ENCODE peak calls at places on chromosomes 7 and 10, in five cellular contexts. E is esophagus squamous epithelium; O is neural progenitor cell; J is CD4-positive, CD25-positive, alpha-beta regulatory T cell; I is stomach. T is an unnamed sample.

GRCh38 chr10:31919010-31919409 is 9.6 kb downstream of the ARHGAP12 start:
- DNase-seq in E (no peak), J (no peak), I (no peak), O (no peak), T (no peak)

GRCh38 chr7:107743567-107744344 is at the start of gene CBLL1:
- DNase-seq in I (peak), E (peak), J (peak), O (peak), T (peak)

GRCh38 chr7:155963771-155964195 is 151.5 kb upstream of the SHH start:
- DNase-seq in J (no peak), E (no peak), I (peak), O (no peak), T (no peak)

GRCh38 chr10:127715782-127716378 is 21.1 kb upstream of the FOXI2 start:
- DNase-seq in E (no peak), J (peak), O (peak), I (no peak), T (no peak)

GRCh38 chr10:53052765-53053164 is 280.2 kb upstream of the MBL2 start:
- DNase-seq in J (no peak), O (no peak), I (no peak), E (no peak), T (no peak)

GRCh38 chr10:60827791-60828488 is 49.7 kb downstream of the CDK1 start:
- DNase-seq in O (no peak), J (no peak), I (no peak), E (no peak), T (peak)

GRCh38 chr10:108629843-108630242 is 1293.5 kb downstream of the XPNPEP1 start:
- DNase-seq in O (no peak), J (no peak), E (no peak), I (no peak), T (no peak)

GRCh38 chr7:132083126-132084123 is 492.8 kb downstream of the PLXNA4 start:
- DNase-seq in J (no peak), I (no peak), O (no peak), E (no peak), T (no peak)

GRCh38 chr7:55502209-55502608 is 70.1 kb downstream of the VOPP1 start:
- DNase-seq in J (no peak), I (peak), O (peak), E (no peak), T (no peak)

GRCh38 chr7:64307254-64308018 is 6.3 kb upstream of the ZNF736 start:
- DNase-seq in O (no peak), I (peak), J (peak), E (peak), T (no peak)

GRCh38 chr7:13988011-13988410 is 1.5 kb downstream of the ETV1 start:
- DNase-seq in E (no peak), J (no peak), I (no peak), O (peak), T (no peak)

GRCh38 chr10:48517911-48518321 is 87.0 kb downstream of the ARHGAP22 start:
- DNase-seq in O (no peak), E (no peak), I (peak), J (no peak), T (no peak)

GRCh38 chr10:50286517-50286916 is 35.2 kb upstream of the ASAH2 start:
- DNase-seq in O (no peak), E (no peak), J (no peak), I (no peak), T (no peak)

GRCh38 chr7:138852469-138852868 is 54.5 kb upstream of the ATP6V0A4 start:
- DNase-seq in J (no peak), E (no peak), O (no peak), I (no peak), T (no peak)

GRCh38 chr7:17234398-17235021 is 63.9 kb upstream of the AHR start:
- DNase-seq in E (no peak), I (no peak), J (peak), O (no peak), T (peak)

GRCh38 chr10:63123963-63124362 is 9.2 kb upstream of the NRBF2 start:
- DNase-seq in I (no peak), O (no peak), E (no peak), J (no peak), T (no peak)

GRCh38 chr7:158525648-158526484 is 61.8 kb downstream of the PTPRN2 start:
- DNase-seq in I (no peak), O (no peak), E (no peak), J (no peak), T (no peak)

GRCh38 chr10:110091830-110092229 is 84.0 kb downstream of the ADD3 start:
- DNase-seq in J (no peak), I (no peak), E (no peak), O (no peak), T (no peak)

GRCh38 chr10:124005091-124005490 is 88.3 kb downstream of the CHST15 start:
- DNase-seq in O (no peak), J (no peak), E (no peak), I (peak), T (no peak)

GRCh38 chr7:134963031-134963430 is 23.3 kb upstream of the AGBL3 start:
- DNase-seq in O (no peak), E (no peak), I (no peak), J (no peak), T (no peak)

GRCh38 chr7:80827238-80827633 is 91.6 kb downstream of the SEMA3C start:
- DNase-seq in I (no peak), O (no peak), J (no peak), E (no peak), T (no peak)

GRCh38 chr10:48464121-48464870 is 140.6 kb downstream of the ARHGAP22 start:
- DNase-seq in I (peak), O (no peak), J (no peak), E (no peak), T (peak)

GRCh38 chr7:116554911-116555310 is 30.1 kb downstream of the CAV1 start:
- DNase-seq in J (no peak), I (no peak), E (no peak), O (no peak), T (no peak)
- H3K27ac ChIP-seq in J (no peak), I (no peak), E (peak), O (no peak), T (no peak)

GRCh38 chr10:33328253-33328652 is 6.2 kb downstream of the NRP1 start:
- DNase-seq in O (no peak), E (no peak), J (no peak), I (no peak), T (no peak)

GRCh38 chr10:33326897-33327296 is 7.6 kb downstream of the NRP1 start:
- DNase-seq in E (no peak), J (no peak), O (no peak), I (no peak), T (no peak)

GRCh38 chr10:33329178-33329577 is 5.3 kb downstream of the NRP1 start:
- DNase-seq in I (no peak), J (no peak), E (no peak), O (no peak), T (no peak)

GRCh38 chr10:33325929-33326328 is 8.5 kb downstream of the NRP1 start:
- DNase-seq in I (no peak), J (no peak), E (no peak), O (no peak), T (no peak)

DNA sequence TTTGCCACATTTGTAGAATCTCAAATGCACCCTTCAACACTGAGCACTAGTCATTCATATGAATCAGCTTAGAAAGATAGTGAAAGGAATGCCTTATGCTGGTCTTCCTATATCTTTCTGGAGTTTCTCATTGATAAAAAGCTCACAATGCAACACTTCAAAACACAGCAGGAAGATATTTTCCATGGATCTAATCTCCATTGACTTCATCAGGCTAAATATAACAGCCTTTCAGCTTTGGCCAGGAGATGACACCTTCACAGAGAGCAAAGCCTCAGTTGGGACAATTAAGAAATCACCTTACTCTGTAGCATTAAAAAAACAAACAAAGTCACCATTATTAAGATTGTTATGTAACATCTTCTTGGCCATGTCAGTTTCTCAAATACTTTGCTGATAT is 6.7 kb downstream of the NRP1 start:
- DNase-seq in E (no peak), J (no peak), O (peak), I (no peak), T (no peak)
- H3K4me3 ChIP-seq in E (no peak), J (no peak), O (no peak), I (no peak), T (no peak)

DNA sequence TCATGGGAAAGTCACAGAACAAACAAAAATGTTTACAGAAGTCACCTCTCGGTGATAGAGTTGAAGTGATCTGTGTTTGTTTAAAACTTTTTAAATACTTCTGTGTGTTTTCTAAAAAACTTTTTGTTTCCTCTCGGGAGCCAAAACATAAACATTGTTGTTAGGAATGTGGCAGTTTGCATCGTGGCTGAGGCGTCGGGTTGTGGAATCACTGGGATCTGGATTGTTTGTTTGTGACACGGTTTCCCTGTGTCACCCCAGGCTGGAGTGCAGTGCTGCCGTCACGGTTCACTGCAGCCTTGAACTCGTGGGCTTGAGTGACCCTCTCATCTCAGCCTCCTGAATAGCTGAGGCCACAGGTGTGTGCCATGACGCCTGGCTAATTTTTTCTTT is 29.0 kb upstream of the SUN1 start:
- DNase-seq in I (no peak), J (no peak), O (no peak), E (no peak), T (no peak)
- H3K27ac ChIP-seq in I (no peak), J (no peak), O (no peak), E (no peak), T (peak)

DNA sequence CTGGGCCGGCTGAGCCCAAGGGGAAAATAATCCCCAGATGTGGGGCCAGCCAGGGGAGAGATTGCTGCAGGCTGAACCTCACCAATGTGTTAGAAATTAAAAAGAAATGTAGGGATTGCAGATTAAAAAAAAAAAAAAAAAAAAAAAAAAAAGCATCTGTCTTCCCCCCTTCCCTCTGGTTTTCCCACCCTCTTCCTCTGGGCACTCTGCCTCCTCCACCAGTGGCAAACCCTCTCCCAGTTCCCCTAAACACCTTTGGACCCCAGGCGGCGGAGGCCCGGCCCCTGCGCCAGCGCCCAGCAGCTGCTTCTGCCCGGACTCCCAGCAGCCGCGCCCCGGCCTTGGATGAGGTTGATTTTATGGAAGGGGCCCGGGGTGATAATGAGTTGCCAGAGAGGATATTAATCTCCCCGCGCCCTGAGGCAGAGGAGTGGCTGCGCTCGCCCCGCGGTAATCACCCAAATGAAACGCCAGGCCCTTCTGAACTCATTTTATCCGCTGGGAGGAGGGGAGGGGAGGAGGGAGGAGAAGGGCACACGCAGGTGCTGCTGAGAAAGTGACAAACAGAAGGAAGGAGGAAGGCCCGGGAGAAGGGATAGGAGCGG is 6.9 kb downstream of the MNX1 start:
- DNase-seq in I (no peak), O (peak), J (no peak), E (no peak), T (peak)
- H3K4me3 ChIP-seq in I (no peak), O (peak), J (no peak), E (peak), T (no peak)

GRCh38 chr10:59175538-59176240 is 754 bp upstream of the PHYHIPL start:
- DNase-seq in E (no peak), I (no peak), O (peak), J (no peak), T (no peak)
- H3K27ac ChIP-seq in E (no peak), I (no peak), O (no peak), J (no peak), T (no peak)

GRCh38 chr7:157011333-157012112 is 1.1 kb upstream of the MNX1 start:
- DNase-seq in J (no peak), O (peak), I (no peak), E (no peak), T (no peak)
- H3K4me3 ChIP-seq in J (no peak), O (peak), I (peak), E (peak), T (no peak)

GRCh38 chr10:12397931-12398330 is 48.6 kb downstream of the CAMK1D start:
- DNase-seq in E (no peak), J (no peak), O (no peak), I (no peak), T (no peak)

GRCh38 chr10:12396567-12396966 is 47.2 kb downstream of the CAMK1D start:
- DNase-seq in I (no peak), E (no peak), O (no peak), J (no peak), T (no peak)

GRCh38 chr10:12396093-12396492 is 46.7 kb downstream of the CAMK1D start:
- DNase-seq in J (no peak), E (no peak), I (no peak), O (no peak), T (no peak)

GRCh38 chr10:12394236-12395033 is 45.1 kb downstream of the CAMK1D start:
- DNase-seq in J (no peak), O (no peak), E (no peak), I (no peak), T (no peak)

GRCh38 chr10:12397147-12397896 is 48.0 kb downstream of the CAMK1D start:
- DNase-seq in I (no peak), O (no peak), E (no peak), J (no peak), T (no peak)
- H3K27ac ChIP-seq in I (no peak), O (no peak), E (peak), J (no peak), T (no peak)

GRCh38 chr7:127888411-127888810 is 142.8 kb downstream of the LRRC4 start:
- DNase-seq in E (no peak), J (no peak), O (no peak), I (no peak), T (no peak)
- H3K4me3 ChIP-seq in E (no peak), J (no peak), O (no peak), I (no peak), T (no peak)